ENCODE peak calls at places on chromosomes 1 and 21, in five cellular contexts. G is HCT116, M is prostate gland, K is sigmoid colon, B is upper lobe of left lung. T is an unnamed sample.

GRCh38 chr1:34779526-34779925 is 1.5 kb upstream of the GJB3 start:
- DNase-seq in G (peak), M (no peak), K (peak), B (peak), T (no peak)

GRCh38 chr1:206717237-206717989 is 32.7 kb downstream of the MAPKAPK2 start:
- DNase-seq in G (no peak), M (no peak), K (peak), B (peak), T (peak)

GRCh38 chr1:46181343-46182260 is 5.3 kb upstream of the P3R3URF start:
- DNase-seq in G (no peak), M (no peak), K (no peak), B (no peak), T (peak)

GRCh38 chr1:43270421-43271095 is 775 bp downstream of the TMEM125 start:
- DNase-seq in G (peak), M (peak), K (peak), B (peak), T (peak)

GRCh38 chr1:42177551-42177981 is 13.0 kb upstream of the GUCA2A start:
- DNase-seq in G (no peak), M (no peak), K (no peak), B (peak), T (no peak)

GRCh38 chr1:247118946-247119446 is 14.8 kb upstream of the ZNF669 start:
- DNase-seq in G (peak), M (no peak), K (no peak), B (no peak), T (no peak)

GRCh38 chr1:109901508-109902145 is 9.0 kb upstream of the CSF1 start:
- DNase-seq in G (no peak), M (no peak), K (no peak), B (peak), T (peak)

GRCh38 chr1:170765712-170766330 is 101.9 kb downstream of the PRRX1 start:
- DNase-seq in G (peak), M (no peak), K (no peak), B (no peak), T (no peak)

GRCh38 chr1:30645807-30646206 is 77.6 kb downstream of the MATN1 start:
- DNase-seq in G (peak), M (no peak), K (no peak), B (no peak), T (no peak)

GRCh38 chr1:160618327-160618726 is 28.5 kb downstream of the SLAMF1 start:
- DNase-seq in G (no peak), M (no peak), K (no peak), B (no peak), T (no peak)

GRCh38 chr1:147168626-147169058 is 3.6 kb downstream of the PRKAB2 start:
- DNase-seq in G (no peak), M (no peak), K (no peak), B (no peak), T (peak)

GRCh38 chr21:32314806-32315205 is 16.2 kb downstream of the MRAP start:
- DNase-seq in G (no peak), M (no peak), K (no peak), B (no peak), T (no peak)

GRCh38 chr1:28130901-28131300 is 42.5 kb upstream of the EYA3 start:
- DNase-seq in G (no peak), M (no peak), K (no peak), B (no peak), T (no peak)

GRCh38 chr1:2411801-2412394 is 466 bp downstream of the PEX10 start:
- DNase-seq in G (no peak), M (no peak), K (no peak), B (no peak), T (no peak)

GRCh38 chr1:224488806-224489584 is 54.4 kb upstream of the WDR26 start:
- DNase-seq in G (no peak), M (no peak), K (no peak), B (no peak), T (no peak)

GRCh38 chr1:9031484-9032259 is 5.4 kb upstream of the SLC2A7 start:
- DNase-seq in G (no peak), M (no peak), K (no peak), B (no peak), T (no peak)

GRCh38 chr1:151199860-151200581 is 1.7 kb downstream of the PIP5K1A start:
- DNase-seq in G (no peak), M (no peak), K (peak), B (no peak), T (no peak)

GRCh38 chr1:35001743-35002142 is 16.6 kb upstream of the TMEM35B start:
- DNase-seq in G (no peak), M (no peak), K (no peak), B (no peak), T (no peak)

GRCh38 chr1:182301467-182302198 is 90.0 kb downstream of the GLUL start:
- DNase-seq in G (peak), M (peak), K (peak), B (peak), T (peak)

GRCh38 chr1:117512728-117513321 is 93.0 kb upstream of the TENT5C start:
- DNase-seq in G (no peak), M (no peak), K (no peak), B (no peak), T (no peak)

GRCh38 chr1:86377341-86377740 is 18.8 kb downstream of the ODF2L start:
- DNase-seq in G (no peak), M (no peak), K (no peak), B (no peak), T (no peak)

GRCh38 chr1:9321480-9321849 is 28.8 kb downstream of the SPSB1 start:
- DNase-seq in G (no peak), M (no peak), K (no peak), B (no peak), T (no peak)

GRCh38 chr1:25565188-25565591 is 21.8 kb downstream of the LDLRAP1 start:
- DNase-seq in G (no peak), M (peak), K (no peak), B (no peak), T (no peak)

GRCh38 chr1:152049291-152050073 is 12.7 kb upstream of the S100A11 start:
- DNase-seq in G (no peak), M (no peak), K (no peak), B (no peak), T (no peak)

GRCh38 chr1:117646007-117646913 is 40.4 kb downstream of the TENT5C start:
- DNase-seq in G (no peak), M (no peak), K (no peak), B (no peak), T (no peak)

GRCh38 chr1:71269823-71270222 is 189.0 kb upstream of the ZRANB2 start:
- DNase-seq in G (no peak), M (no peak), K (no peak), B (no peak), T (no peak)

GRCh38 chr1:225424562-225425210 is 3.2 kb downstream of the LBR start:
- DNase-seq in G (no peak), M (no peak), K (no peak), B (no peak), T (no peak)

GRCh38 chr1:41583658-41584570 is 99.4 kb upstream of the EDN2 start:
- DNase-seq in G (no peak), M (no peak), K (no peak), B (no peak), T (no peak)

GRCh38 chr1:61480273-61480672 is 244.7 kb downstream of the TM2D1 start:
- DNase-seq in G (no peak), M (no peak), K (no peak), B (no peak), T (no peak)

GRCh38 chr1:172946814-172947507 is 103.8 kb downstream of the TNFSF18 start:
- DNase-seq in G (no peak), M (no peak), K (no peak), B (no peak), T (no peak)
- H3K27ac ChIP-seq in G (no peak), M (no peak), K (no peak), B (no peak), T (no peak)

DNA sequence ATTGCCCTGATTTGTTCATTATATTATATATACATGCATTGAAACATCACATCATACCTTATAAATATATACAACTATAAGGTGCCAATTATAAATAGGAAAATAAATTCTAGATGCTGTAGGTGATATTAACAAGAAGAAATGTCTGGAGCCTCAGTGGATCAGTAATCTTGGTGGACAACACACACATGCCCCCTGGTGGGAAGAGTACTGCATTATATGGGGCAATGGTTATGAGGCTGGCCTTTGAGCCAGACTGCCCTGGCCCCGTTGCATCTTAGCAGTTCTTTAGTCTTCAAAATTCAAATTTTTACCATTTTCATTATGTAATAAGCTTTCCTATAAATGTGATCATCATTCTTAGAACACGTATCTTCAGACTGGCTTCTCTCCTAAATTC is 335.0 kb upstream of the GREM2 start:
- DNase-seq in G (no peak), M (peak), K (no peak), B (no peak), T (peak)
- TF ChIP-seq POLR2AphosphoS5 in G (no peak), M (no peak), K (no peak), B (no peak), T (no peak)

GRCh38 chr1:229479660-229480399 is 28.3 kb downstream of the NUP133 start:
- DNase-seq in G (no peak), M (no peak), K (no peak), B (no peak), T (no peak)
- TF ChIP-seq POLR2A in G (no peak), M (no peak), K (no peak), B (no peak), T (no peak)

DNA sequence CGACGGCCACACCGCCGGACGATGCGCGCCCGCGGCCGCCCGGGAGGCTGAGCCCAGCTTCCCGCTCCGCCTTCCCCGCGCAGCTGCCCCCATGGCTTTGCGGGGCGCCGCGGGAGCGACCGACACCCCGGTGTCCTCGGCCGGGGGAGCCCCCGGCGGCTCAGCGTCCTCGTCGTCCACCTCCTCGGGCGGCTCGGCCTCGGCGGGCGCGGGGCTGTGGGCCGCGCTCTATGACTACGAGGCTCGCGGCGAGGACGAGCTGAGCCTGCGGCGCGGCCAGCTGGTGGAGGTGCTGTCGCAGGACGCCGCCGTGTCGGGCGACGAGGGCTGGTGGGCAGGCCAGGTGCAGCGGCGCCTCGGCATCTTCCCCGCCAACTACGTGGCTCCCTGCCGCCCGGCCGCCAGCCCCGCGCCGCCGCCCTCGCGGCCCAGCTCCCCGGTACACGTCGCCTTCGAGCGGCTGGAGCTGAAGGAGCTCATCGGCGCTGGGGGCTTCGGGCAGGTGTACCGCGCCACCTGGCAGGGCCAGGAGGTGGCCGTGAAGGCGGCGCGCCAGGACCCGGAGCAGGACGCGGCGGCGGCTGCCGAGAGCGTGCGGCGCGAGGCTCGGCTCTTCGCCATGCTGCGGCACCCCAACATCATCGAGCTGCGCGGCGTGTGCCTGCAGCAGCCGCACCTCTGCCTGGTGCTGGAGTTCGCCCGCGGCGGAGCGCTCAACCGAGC is 575 bp downstream of the MAP3K21 start:
- DNase-seq in G (no peak), M (peak), K (no peak), B (peak), T (peak)
- H3K27ac ChIP-seq in G (peak), M (peak), K (peak), B (peak), T (peak)

GRCh38 chr1:178934574-178934945 is 63.7 kb upstream of the ANGPTL1 start:
- DNase-seq in G (no peak), M (no peak), K (no peak), B (no peak), T (no peak)

GRCh38 chr1:178932552-178932906 is 61.7 kb upstream of the ANGPTL1 start:
- DNase-seq in G (no peak), M (no peak), K (peak), B (no peak), T (no peak)

GRCh38 chr1:178932966-178933603 is 62.2 kb upstream of the ANGPTL1 start:
- DNase-seq in G (no peak), M (no peak), K (peak), B (no peak), T (no peak)

GRCh38 chr1:178933709-178934573 is 63.1 kb upstream of the ANGPTL1 start:
- DNase-seq in G (no peak), M (no peak), K (no peak), B (no peak), T (no peak)

DNA sequence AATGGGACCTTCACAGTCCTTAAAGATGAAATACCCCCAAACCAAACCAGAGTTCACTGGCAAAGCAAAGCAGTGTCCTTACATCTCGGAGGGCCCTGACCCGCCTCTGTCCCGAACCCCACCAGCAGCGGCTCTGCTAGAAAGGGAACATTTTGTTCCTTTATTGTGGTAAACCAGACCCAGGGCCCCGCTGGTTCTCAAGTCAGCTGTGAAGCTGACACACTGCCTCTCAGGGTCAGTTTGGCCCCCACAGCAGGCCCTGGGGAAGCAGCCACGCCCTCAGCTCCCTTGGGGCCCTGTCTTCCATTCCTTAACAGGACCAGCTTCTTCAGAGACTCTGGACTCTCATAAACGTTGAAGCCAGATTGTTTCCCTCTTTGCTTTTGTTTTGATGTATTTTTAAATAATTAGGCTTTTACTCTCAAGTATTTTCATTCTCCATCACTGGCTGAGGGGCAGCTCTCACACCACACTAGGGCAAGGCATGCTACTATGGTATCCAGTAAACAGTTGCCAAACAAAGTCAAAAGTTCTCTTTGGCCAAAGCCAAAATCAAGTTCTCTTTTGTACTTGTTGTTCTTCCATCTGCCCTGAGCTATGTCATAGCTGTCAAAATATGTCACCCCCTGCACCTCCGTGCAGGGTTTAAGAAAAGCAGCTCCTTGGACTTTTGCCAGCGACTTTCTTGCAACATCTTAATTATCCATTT is 61.1 kb upstream of the ANGPTL1 start:
- DNase-seq in G (no peak), M (no peak), K (peak), B (peak), T (peak)
- TF ChIP-seq POLR2AphosphoS5 in G (no peak), M (no peak), K (peak), B (no peak), T (peak)

GRCh38 chr1:1273535-1274298 is at the start of gene UBE2J2:
- DNase-seq in G (peak), M (peak), K (peak), B (peak), T (peak)
- TF ChIP-seq POLR2A in G (peak), M (peak), K (no peak), B (peak), T (peak)

GRCh38 chr1:203309115-203309429 is 3.8 kb downstream of the BTG2 start:
- DNase-seq in G (no peak), M (no peak), K (no peak), B (no peak), T (no peak)

GRCh38 chr1:203306089-203306969 is 1.0 kb downstream of the BTG2 start:
- DNase-seq in G (peak), M (peak), K (peak), B (peak), T (peak)

GRCh38 chr1:203306970-203307541 is 1.7 kb downstream of the BTG2 start:
- DNase-seq in G (no peak), M (no peak), K (peak), B (peak), T (peak)

GRCh38 chr1:203308205-203309114 is 3.1 kb downstream of the BTG2 start:
- DNase-seq in G (no peak), M (no peak), K (no peak), B (no peak), T (peak)

DNA sequence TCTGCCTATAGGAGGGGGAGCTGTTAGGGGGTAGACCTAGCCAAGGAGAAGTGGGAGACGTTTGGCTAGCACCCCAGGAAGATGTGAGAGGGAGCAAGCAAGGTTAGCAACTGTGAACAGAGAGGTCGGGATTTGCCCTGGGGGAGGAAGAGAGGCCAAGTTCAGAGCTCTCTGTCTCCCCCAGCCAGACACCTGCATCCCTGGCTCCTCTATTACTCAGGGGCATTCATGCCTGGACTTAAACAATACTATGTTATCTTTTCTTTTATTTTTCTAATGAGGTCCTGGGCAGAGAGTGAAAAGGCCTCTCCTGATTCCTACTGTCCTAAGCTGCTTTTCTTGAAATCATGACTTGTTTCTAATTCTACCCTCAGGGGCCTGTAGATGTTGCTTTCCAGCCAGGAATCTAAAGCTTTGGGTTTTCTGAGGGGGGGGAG is 2.4 kb downstream of the BTG2 start:
- DNase-seq in G (no peak), M (no peak), K (no peak), B (no peak), T (peak)
- H3K27ac ChIP-seq in G (no peak), M (peak), K (peak), B (peak), T (peak)

GRCh38 chr1:19204665-19205266 is 5.3 kb downstream of the UBR4 start:
- DNase-seq in G (no peak), M (no peak), K (no peak), B (no peak), T (no peak)

GRCh38 chr1:19205403-19205802 is 4.7 kb downstream of the UBR4 start:
- DNase-seq in G (no peak), M (no peak), K (no peak), B (no peak), T (no peak)

GRCh38 chr1:19206947-19207346 is 3.1 kb downstream of the UBR4 start:
- DNase-seq in G (no peak), M (no peak), K (no peak), B (no peak), T (no peak)

GRCh38 chr1:19203440-19203839 is 6.6 kb downstream of the UBR4 start:
- DNase-seq in G (no peak), M (peak), K (peak), B (peak), T (no peak)

DNA sequence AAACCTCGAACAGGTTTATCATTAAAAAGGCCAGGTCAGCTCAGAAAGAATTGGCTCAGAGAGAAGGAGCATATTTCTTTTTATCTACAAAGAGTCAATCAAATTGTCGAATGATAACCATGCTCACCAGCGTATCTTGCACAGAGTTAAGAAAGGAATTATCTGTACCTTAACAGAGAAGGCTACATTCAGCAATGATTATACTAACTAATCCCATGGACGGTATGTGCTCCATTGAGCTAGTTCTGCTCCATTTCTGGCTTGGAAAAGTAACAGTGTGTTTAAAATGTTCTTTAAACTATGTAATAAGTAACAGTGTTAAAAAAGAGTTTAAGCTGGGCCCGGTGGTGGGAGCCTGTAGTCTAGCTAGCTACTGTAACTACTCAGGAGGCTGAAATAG is 4.2 kb downstream of the UBR4 start:
- DNase-seq in G (no peak), M (no peak), K (no peak), B (no peak), T (no peak)
- TF ChIP-seq POLR2AphosphoS5 in G (no peak), M (no peak), K (no peak), B (no peak), T (no peak)

GRCh38 chr1:235128453-235129328 is at the start of gene TOMM20:
- DNase-seq in G (peak), M (peak), K (peak), B (peak), T (peak)
- TF ChIP-seq POLR2A in G (peak), M (peak), K (peak), B (peak), T (peak)

T was measured in transverse colon.